ENCODE peak calls at places on chromosomes 16 and 17, in eight cellular contexts. One of them, this sample, is unnamed.

GRCh38 chr17:69733171-69734014 is 318.9 kb downstream of the MAP2K6 start:
- DNase-seq in anterior cingulate cortex: no peak
- DNase-seq in non-pigmented ciliary epithelial cell: peak
- DNase-seq in bronchial epithelial cell: peak
- DNase-seq in activated naive CD4-positive, alpha-beta T cell: no peak
- DNase-seq in cardiac fibroblast: peak
- DNase-seq in left ventricle myocardium inferior: peak
- DNase-seq in HCEC 1CT: peak
- DNase-seq in this sample: peak

GRCh38 chr17:38598536-38598935 is 7.2 kb downstream of the SRCIN1 start:
- DNase-seq in non-pigmented ciliary epithelial cell: peak
- DNase-seq in anterior cingulate cortex: peak
- DNase-seq in activated naive CD4-positive, alpha-beta T cell: no peak
- DNase-seq in bronchial epithelial cell: peak
- DNase-seq in cardiac fibroblast: peak
- DNase-seq in left ventricle myocardium inferior: no peak
- DNase-seq in HCEC 1CT: peak
- DNase-seq in this sample: peak

GRCh38 chr17:58680038-58680369 is 11.8 kb downstream of the TEX14 start:
- DNase-seq in cardiac fibroblast: no peak
- DNase-seq in activated naive CD4-positive, alpha-beta T cell: no peak
- DNase-seq in bronchial epithelial cell: no peak
- DNase-seq in HCEC 1CT: no peak
- DNase-seq in non-pigmented ciliary epithelial cell: no peak
- DNase-seq in anterior cingulate cortex: no peak
- DNase-seq in left ventricle myocardium inferior: no peak
- DNase-seq in this sample: no peak

GRCh38 chr17:61799812-61800484 is 63.4 kb downstream of the BRIP1 start:
- DNase-seq in bronchial epithelial cell: no peak
- DNase-seq in HCEC 1CT: no peak
- DNase-seq in anterior cingulate cortex: no peak
- DNase-seq in cardiac fibroblast: no peak
- DNase-seq in activated naive CD4-positive, alpha-beta T cell: no peak
- DNase-seq in left ventricle myocardium inferior: no peak
- DNase-seq in non-pigmented ciliary epithelial cell: no peak
- DNase-seq in this sample: no peak

GRCh38 chr16:89190150-89190958 is 10.0 kb downstream of the SLC22A31 start:
- DNase-seq in non-pigmented ciliary epithelial cell: no peak
- DNase-seq in bronchial epithelial cell: no peak
- DNase-seq in cardiac fibroblast: no peak
- DNase-seq in HCEC 1CT: no peak
- DNase-seq in activated naive CD4-positive, alpha-beta T cell: no peak
- DNase-seq in anterior cingulate cortex: no peak
- DNase-seq in left ventricle myocardium inferior: no peak
- DNase-seq in this sample: no peak

GRCh38 chr16:1438229-1439057 is 5.9 kb downstream of the CCDC154 start:
- DNase-seq in bronchial epithelial cell: no peak
- DNase-seq in anterior cingulate cortex: no peak
- DNase-seq in activated naive CD4-positive, alpha-beta T cell: no peak
- DNase-seq in left ventricle myocardium inferior: no peak
- DNase-seq in non-pigmented ciliary epithelial cell: no peak
- DNase-seq in cardiac fibroblast: no peak
- DNase-seq in HCEC 1CT: no peak
- DNase-seq in this sample: no peak

GRCh38 chr16:27633221-27633620 is 83.3 kb downstream of the KATNIP start:
- DNase-seq in left ventricle myocardium inferior: no peak
- DNase-seq in activated naive CD4-positive, alpha-beta T cell: no peak
- DNase-seq in non-pigmented ciliary epithelial cell: no peak
- DNase-seq in anterior cingulate cortex: no peak
- DNase-seq in cardiac fibroblast: no peak
- DNase-seq in HCEC 1CT: no peak
- DNase-seq in bronchial epithelial cell: no peak
- DNase-seq in this sample: no peak

GRCh38 chr17:35372846-35373531 is 432 bp downstream of the SLFN11 start:
- DNase-seq in left ventricle myocardium inferior: peak
- DNase-seq in activated naive CD4-positive, alpha-beta T cell: no peak
- DNase-seq in bronchial epithelial cell: no peak
- DNase-seq in cardiac fibroblast: peak
- DNase-seq in non-pigmented ciliary epithelial cell: no peak
- DNase-seq in HCEC 1CT: peak
- DNase-seq in anterior cingulate cortex: no peak
- DNase-seq in this sample: peak

GRCh38 chr17:74552037-74552436 is 6.1 kb upstream of the CD300C start:
- DNase-seq in bronchial epithelial cell: peak
- DNase-seq in left ventricle myocardium inferior: no peak
- DNase-seq in activated naive CD4-positive, alpha-beta T cell: no peak
- DNase-seq in non-pigmented ciliary epithelial cell: no peak
- DNase-seq in cardiac fibroblast: no peak
- DNase-seq in HCEC 1CT: no peak
- DNase-seq in anterior cingulate cortex: no peak
- DNase-seq in this sample: peak

GRCh38 chr17:66275651-66276050 is 26.8 kb upstream of the PRKCA start:
- DNase-seq in HCEC 1CT: peak
- DNase-seq in anterior cingulate cortex: no peak
- DNase-seq in activated naive CD4-positive, alpha-beta T cell: no peak
- DNase-seq in non-pigmented ciliary epithelial cell: peak
- DNase-seq in cardiac fibroblast: peak
- DNase-seq in bronchial epithelial cell: peak
- DNase-seq in left ventricle myocardium inferior: no peak
- DNase-seq in this sample: peak

GRCh38 chr16:85898521-85899442 is at the start of gene IRF8:
- DNase-seq in bronchial epithelial cell: no peak
- DNase-seq in cardiac fibroblast: peak
- DNase-seq in activated naive CD4-positive, alpha-beta T cell: peak
- DNase-seq in left ventricle myocardium inferior: peak
- DNase-seq in anterior cingulate cortex: peak
- DNase-seq in HCEC 1CT: no peak
- DNase-seq in non-pigmented ciliary epithelial cell: no peak
- DNase-seq in this sample: no peak